ENCODE peak calls at places on chromosome 22, in eight cellular contexts. F is body of pancreas, T is tibial nerve, I is cardiac fibroblast, G is cortex of kidney, Y is choroid plexus epithelial cell, K is RCC 7860, C is fibroblast of the aortic adventitia. J is an unnamed sample.

GRCh38 chr22:36215976-36216375 is 14.4 kb upstream of the APOL4 start:
- DNase-seq in Y (no peak), T (no peak), F (no peak), C (no peak), K (no peak), I (no peak), G (no peak), J (no peak)

GRCh38 chr22:23532756-23533155 is 47.3 kb downstream of the IGLL1 start:
- DNase-seq in K (no peak), F (no peak), Y (no peak), C (no peak), T (no peak), G (no peak), I (no peak), J (no peak)

GRCh38 chr22:47083379-47083986 is 321.0 kb downstream of the TBC1D22A start:
- DNase-seq in T (no peak), Y (no peak), G (no peak), C (no peak), K (no peak), I (no peak), F (no peak), J (no peak)

GRCh38 chr22:37804502-37804885 is 3.2 kb upstream of the GCAT start:
- DNase-seq in I (no peak), T (no peak), G (no peak), C (no peak), Y (no peak), K (no peak), F (no peak), J (no peak)

GRCh38 chr22:49206281-49206680 is 621.4 kb downstream of the BRD1 start:
- DNase-seq in G (no peak), I (no peak), F (no peak), Y (no peak), K (no peak), C (no peak), T (no peak), J (no peak)

GRCh38 chr22:44567846-44568493 is 69.9 kb upstream of the RTL6 start:
- DNase-seq in T (no peak), G (no peak), C (peak), Y (peak), I (peak), F (peak), K (no peak), J (no peak)

GRCh38 chr22:27670701-27671412 is 130.7 kb downstream of the MN1 start:
- DNase-seq in C (no peak), F (peak), Y (no peak), I (no peak), G (no peak), K (no peak), T (no peak), J (no peak)

GRCh38 chr22:46633334-46633890 is 13.2 kb downstream of the GRAMD4 start:
- DNase-seq in K (no peak), C (no peak), F (no peak), G (no peak), Y (no peak), T (no peak), I (no peak), J (no peak)

GRCh38 chr22:27212617-27213177 is 555.3 kb downstream of the MIAT start:
- DNase-seq in Y (peak), C (peak), I (peak), F (peak), K (peak), G (no peak), T (peak), J (no peak)

GRCh38 chr22:38572065-38572464 is 2.1 kb upstream of the DMC1 start:
- DNase-seq in F (peak), Y (peak), K (peak), I (peak), G (no peak), T (no peak), C (peak), J (no peak)

GRCh38 chr22:50587407-50587806 is 4.8 kb upstream of the CHKB start:
- DNase-seq in T (no peak), G (no peak), C (no peak), Y (no peak), F (no peak), I (no peak), K (no peak), J (no peak)

GRCh38 chr22:29665486-29665885 is 54.3 kb upstream of the CABP7 start:
- DNase-seq in Y (no peak), T (no peak), C (no peak), I (no peak), F (no peak), G (no peak), K (no peak), J (no peak)